ENCODE peak calls at places on chromosomes 1 and 21, in eight cellular contexts. One of them, this sample, is unnamed.

GRCh38 chr21:42145569-42146250 is 73.2 kb upstream of the ABCG1 start:
- DNase-seq in effector memory CD4-positive, alpha-beta T cell: peak; percentile 25
- DNase-seq in body of pancreas: peak; percentile 66
- DNase-seq in choroid plexus epithelial cell: peak; percentile 77
- DNase-seq in neural progenitor cell: peak; percentile 79
- DNase-seq in cardiac fibroblast: peak; percentile 74
- DNase-seq in fibroblast of lung: peak; percentile 66
- DNase-seq in AG10803: peak; percentile 54
- DNase-seq in this sample: no peak

GRCh38 chr21:42672699-42673458 is 19.5 kb downstream of the PDE9A start:
- DNase-seq in effector memory CD4-positive, alpha-beta T cell: no peak
- DNase-seq in body of pancreas: no peak
- DNase-seq in choroid plexus epithelial cell: peak; percentile 62
- DNase-seq in neural progenitor cell: peak; percentile 64
- DNase-seq in cardiac fibroblast: peak; percentile 86
- DNase-seq in fibroblast of lung: peak; percentile 19
- DNase-seq in AG10803: no peak
- DNase-seq in this sample: peak; percentile 78

GRCh38 chr1:158813159-158813558 is 18.0 kb upstream of the MNDA start:
- DNase-seq in effector memory CD4-positive, alpha-beta T cell: no peak
- DNase-seq in body of pancreas: no peak
- DNase-seq in choroid plexus epithelial cell: no peak
- DNase-seq in neural progenitor cell: no peak
- DNase-seq in cardiac fibroblast: no peak
- DNase-seq in fibroblast of lung: no peak
- DNase-seq in AG10803: no peak
- DNase-seq in this sample: no peak

GRCh38 chr1:186487163-186487562 is 26.2 kb upstream of the PDC start:
- DNase-seq in effector memory CD4-positive, alpha-beta T cell: no peak
- DNase-seq in body of pancreas: no peak
- DNase-seq in choroid plexus epithelial cell: peak; percentile 70
- DNase-seq in neural progenitor cell: no peak
- DNase-seq in cardiac fibroblast: no peak
- DNase-seq in fibroblast of lung: no peak
- DNase-seq in AG10803: no peak
- DNase-seq in this sample: peak; percentile 72

GRCh38 chr1:8047686-8048522 is 21.8 kb upstream of the ERRFI1 start:
- DNase-seq in effector memory CD4-positive, alpha-beta T cell: no peak
- DNase-seq in body of pancreas: no peak
- DNase-seq in choroid plexus epithelial cell: peak; percentile 84
- DNase-seq in neural progenitor cell: no peak
- DNase-seq in cardiac fibroblast: peak; percentile 93
- DNase-seq in fibroblast of lung: peak; percentile 93
- DNase-seq in AG10803: peak; percentile 91
- DNase-seq in this sample: peak; percentile 96

GRCh38 chr1:190067592-190067991 is 410.1 kb downstream of the BRINP3 start:
- DNase-seq in effector memory CD4-positive, alpha-beta T cell: no peak
- DNase-seq in body of pancreas: no peak
- DNase-seq in choroid plexus epithelial cell: peak; percentile 74
- DNase-seq in neural progenitor cell: no peak
- DNase-seq in cardiac fibroblast: peak; percentile 3
- DNase-seq in fibroblast of lung: peak; percentile 70
- DNase-seq in AG10803: no peak
- DNase-seq in this sample: peak; percentile 62

GRCh38 chr1:153866045-153866850 is 56.5 kb downstream of the GATAD2B start:
- DNase-seq in effector memory CD4-positive, alpha-beta T cell: no peak
- DNase-seq in body of pancreas: no peak
- DNase-seq in choroid plexus epithelial cell: peak; percentile 72
- DNase-seq in neural progenitor cell: no peak
- DNase-seq in cardiac fibroblast: peak; percentile 58
- DNase-seq in fibroblast of lung: peak; percentile 57
- DNase-seq in AG10803: peak; percentile 79
- DNase-seq in this sample: no peak

GRCh38 chr1:205656236-205656635 is 24.1 kb downstream of the SLC45A3 start:
- DNase-seq in effector memory CD4-positive, alpha-beta T cell: no peak
- DNase-seq in body of pancreas: no peak
- DNase-seq in choroid plexus epithelial cell: peak; percentile 45
- DNase-seq in neural progenitor cell: no peak
- DNase-seq in cardiac fibroblast: no peak
- DNase-seq in fibroblast of lung: peak; percentile 32
- DNase-seq in AG10803: peak; percentile 46
- DNase-seq in this sample: no peak

GRCh38 chr1:9239622-9240401 is 5.2 kb downstream of the H6PD start:
- DNase-seq in effector memory CD4-positive, alpha-beta T cell: peak; percentile 2
- DNase-seq in body of pancreas: no peak
- DNase-seq in choroid plexus epithelial cell: peak; percentile 92
- DNase-seq in neural progenitor cell: peak; percentile 30
- DNase-seq in cardiac fibroblast: peak; percentile 90
- DNase-seq in fibroblast of lung: peak; percentile 60
- DNase-seq in AG10803: peak; percentile 33
- DNase-seq in this sample: no peak

GRCh38 chr1:220368352-220369265 is 96.4 kb upstream of the RAB3GAP2 start:
- DNase-seq in effector memory CD4-positive, alpha-beta T cell: no peak
- DNase-seq in body of pancreas: no peak
- DNase-seq in choroid plexus epithelial cell: peak; percentile 25
- DNase-seq in neural progenitor cell: no peak
- DNase-seq in cardiac fibroblast: peak; percentile 3
- DNase-seq in fibroblast of lung: peak; percentile 36
- DNase-seq in AG10803: peak; percentile 11
- DNase-seq in this sample: peak; percentile 77

GRCh38 chr21:14762734-14763694 is 216.9 kb upstream of the SAMSN1 start:
- DNase-seq in effector memory CD4-positive, alpha-beta T cell: no peak
- DNase-seq in body of pancreas: no peak
- DNase-seq in choroid plexus epithelial cell: peak; percentile 23
- DNase-seq in neural progenitor cell: no peak
- DNase-seq in cardiac fibroblast: no peak
- DNase-seq in fibroblast of lung: no peak
- DNase-seq in AG10803: no peak
- DNase-seq in this sample: no peak

GRCh38 chr1:92459871-92460320 is 26.8 kb downstream of the GFI1 start:
- DNase-seq in effector memory CD4-positive, alpha-beta T cell: no peak
- DNase-seq in body of pancreas: no peak
- DNase-seq in choroid plexus epithelial cell: no peak
- DNase-seq in neural progenitor cell: no peak
- DNase-seq in cardiac fibroblast: peak; percentile 7
- DNase-seq in fibroblast of lung: no peak
- DNase-seq in AG10803: no peak
- DNase-seq in this sample: no peak

GRCh38 chr1:2502210-2502609 is 24.2 kb downstream of the PANK4 start:
- DNase-seq in effector memory CD4-positive, alpha-beta T cell: no peak
- DNase-seq in body of pancreas: no peak
- DNase-seq in choroid plexus epithelial cell: no peak
- DNase-seq in neural progenitor cell: no peak
- DNase-seq in cardiac fibroblast: no peak
- DNase-seq in fibroblast of lung: no peak
- DNase-seq in AG10803: no peak
- DNase-seq in this sample: no peak

GRCh38 chr1:160167580-160167979 is 16.2 kb downstream of the ATP1A4 start:
- DNase-seq in effector memory CD4-positive, alpha-beta T cell: no peak
- DNase-seq in body of pancreas: no peak
- DNase-seq in choroid plexus epithelial cell: no peak
- DNase-seq in neural progenitor cell: no peak
- DNase-seq in cardiac fibroblast: no peak
- DNase-seq in fibroblast of lung: no peak
- DNase-seq in AG10803: no peak
- DNase-seq in this sample: no peak

GRCh38 chr1:228341450-228341813 is 65.2 kb downstream of the TRIM11 start:
- DNase-seq in effector memory CD4-positive, alpha-beta T cell: no peak
- DNase-seq in body of pancreas: peak; percentile 15
- DNase-seq in choroid plexus epithelial cell: no peak
- DNase-seq in neural progenitor cell: no peak
- DNase-seq in cardiac fibroblast: no peak
- DNase-seq in fibroblast of lung: no peak
- DNase-seq in AG10803: no peak
- DNase-seq in this sample: no peak

GRCh38 chr1:72397786-72398185 is 115.4 kb upstream of the NEGR1 start:
- DNase-seq in effector memory CD4-positive, alpha-beta T cell: no peak
- DNase-seq in body of pancreas: no peak
- DNase-seq in choroid plexus epithelial cell: peak; percentile 85
- DNase-seq in neural progenitor cell: peak; percentile 9
- DNase-seq in cardiac fibroblast: peak; percentile 82
- DNase-seq in fibroblast of lung: peak; percentile 85
- DNase-seq in AG10803: peak; percentile 90
- DNase-seq in this sample: no peak

GRCh38 chr1:168719306-168720111 is 9.5 kb downstream of the DPT start:
- DNase-seq in effector memory CD4-positive, alpha-beta T cell: no peak
- DNase-seq in body of pancreas: no peak
- DNase-seq in choroid plexus epithelial cell: no peak
- DNase-seq in neural progenitor cell: no peak
- DNase-seq in cardiac fibroblast: no peak
- DNase-seq in fibroblast of lung: no peak
- DNase-seq in AG10803: no peak
- DNase-seq in this sample: peak; percentile 97

GRCh38 chr1:210252621-210253041 is 20.0 kb downstream of the SERTAD4 start:
- DNase-seq in effector memory CD4-positive, alpha-beta T cell: no peak
- DNase-seq in body of pancreas: peak; percentile 19
- DNase-seq in choroid plexus epithelial cell: no peak
- DNase-seq in neural progenitor cell: peak; percentile 66
- DNase-seq in cardiac fibroblast: peak; percentile 13
- DNase-seq in fibroblast of lung: no peak
- DNase-seq in AG10803: no peak
- DNase-seq in this sample: no peak

GRCh38 chr1:52520149-52520548 is 32.7 kb downstream of the TUT4 start:
- DNase-seq in effector memory CD4-positive, alpha-beta T cell: no peak
- DNase-seq in body of pancreas: no peak
- DNase-seq in choroid plexus epithelial cell: peak; percentile 44
- DNase-seq in neural progenitor cell: no peak
- DNase-seq in cardiac fibroblast: no peak
- DNase-seq in fibroblast of lung: peak; percentile 86
- DNase-seq in AG10803: peak; percentile 62
- DNase-seq in this sample: peak; percentile 31

GRCh38 chr1:22141493-22141892 is 1.4 kb downstream of the WNT4 start:
- DNase-seq in effector memory CD4-positive, alpha-beta T cell: no peak
- DNase-seq in body of pancreas: no peak
- DNase-seq in choroid plexus epithelial cell: peak; percentile 18
- DNase-seq in neural progenitor cell: peak; percentile 21
- DNase-seq in cardiac fibroblast: no peak
- DNase-seq in fibroblast of lung: no peak
- DNase-seq in AG10803: no peak
- DNase-seq in this sample: no peak

GRCh38 chr1:22137006-22137720 is 5.7 kb downstream of the WNT4 start:
- DNase-seq in effector memory CD4-positive, alpha-beta T cell: no peak
- DNase-seq in body of pancreas: no peak
- DNase-seq in choroid plexus epithelial cell: peak; percentile 47
- DNase-seq in neural progenitor cell: peak; percentile 33
- DNase-seq in cardiac fibroblast: peak; percentile 46
- DNase-seq in fibroblast of lung: no peak
- DNase-seq in AG10803: no peak
- DNase-seq in this sample: peak; percentile 93

GRCh38 chr1:22140681-22141080 is 2.2 kb downstream of the WNT4 start:
- DNase-seq in effector memory CD4-positive, alpha-beta T cell: no peak
- DNase-seq in body of pancreas: no peak
- DNase-seq in choroid plexus epithelial cell: no peak
- DNase-seq in neural progenitor cell: no peak
- DNase-seq in cardiac fibroblast: no peak
- DNase-seq in fibroblast of lung: no peak
- DNase-seq in AG10803: no peak
- DNase-seq in this sample: peak; percentile 47

GRCh38 chr1:22139817-22140216 is 3.1 kb downstream of the WNT4 start:
- DNase-seq in effector memory CD4-positive, alpha-beta T cell: no peak
- DNase-seq in body of pancreas: no peak
- DNase-seq in choroid plexus epithelial cell: no peak
- DNase-seq in neural progenitor cell: no peak
- DNase-seq in cardiac fibroblast: no peak
- DNase-seq in fibroblast of lung: no peak
- DNase-seq in AG10803: no peak
- DNase-seq in this sample: no peak

GRCh38 chr1:22139066-22139594 is 3.8 kb downstream of the WNT4 start:
- DNase-seq in effector memory CD4-positive, alpha-beta T cell: no peak
- DNase-seq in body of pancreas: no peak
- DNase-seq in choroid plexus epithelial cell: no peak
- DNase-seq in neural progenitor cell: no peak
- DNase-seq in cardiac fibroblast: no peak
- DNase-seq in fibroblast of lung: no peak
- DNase-seq in AG10803: no peak
- DNase-seq in this sample: no peak
- H3K4me3 ChIP-seq in effector memory CD4-positive, alpha-beta T cell: no peak overlapping the region
- H3K4me3 ChIP-seq in body of pancreas: no peak overlapping the region
- H3K4me3 ChIP-seq in choroid plexus epithelial cell: no peak overlapping the region
- H3K4me3 ChIP-seq in neural progenitor cell: no peak overlapping the region
- H3K4me3 ChIP-seq in cardiac fibroblast: no peak overlapping the region
- H3K4me3 ChIP-seq in fibroblast of lung: no peak overlapping the region
- H3K4me3 ChIP-seq in AG10803: no peak overlapping the region
- H3K4me3 ChIP-seq in this sample: no peak overlapping the region

DNA sequence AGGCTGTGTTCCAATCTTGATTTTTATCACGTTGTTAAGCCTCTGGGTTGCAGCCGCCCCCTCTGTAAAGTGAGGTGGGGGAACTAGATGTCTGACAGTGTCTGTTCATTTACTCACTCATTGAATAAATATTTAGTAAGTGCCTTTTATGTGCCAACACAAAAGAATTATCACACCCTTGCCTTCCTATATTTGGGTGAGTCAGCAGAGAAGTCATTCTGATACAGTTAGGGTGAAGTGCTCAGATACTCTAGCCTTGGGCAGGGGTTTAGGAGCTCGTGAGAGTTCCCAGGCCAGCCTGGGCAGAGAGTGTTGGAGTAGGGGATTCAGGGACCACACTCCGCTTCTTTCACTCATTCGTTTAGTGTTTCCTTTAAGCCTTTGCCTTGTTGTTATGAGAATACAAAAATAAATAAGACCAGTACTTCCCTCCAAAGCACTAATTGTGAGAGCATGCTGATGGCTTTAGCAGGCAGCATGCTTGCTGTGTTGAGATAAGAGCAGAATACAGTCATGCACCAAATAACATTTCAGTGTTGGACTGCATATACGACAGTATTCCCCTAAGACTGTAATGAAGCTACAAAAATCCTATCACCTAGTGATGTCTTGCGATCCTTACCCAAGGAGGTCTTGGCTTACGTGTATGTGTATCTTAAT is 83.9 kb downstream of the DYRK1A start:
- DNase-seq in effector memory CD4-positive, alpha-beta T cell: no peak
- DNase-seq in body of pancreas: no peak
- DNase-seq in choroid plexus epithelial cell: peak; percentile 41
- DNase-seq in neural progenitor cell: no peak
- DNase-seq in cardiac fibroblast: peak; percentile 36
- DNase-seq in fibroblast of lung: no peak
- DNase-seq in AG10803: peak; percentile 32
- DNase-seq in this sample: peak; percentile 91
- H3K4me3 ChIP-seq in effector memory CD4-positive, alpha-beta T cell: no peak overlapping the region
- H3K4me3 ChIP-seq in body of pancreas: no peak overlapping the region
- H3K4me3 ChIP-seq in choroid plexus epithelial cell: no peak overlapping the region
- H3K4me3 ChIP-seq in neural progenitor cell: no peak overlapping the region
- H3K4me3 ChIP-seq in cardiac fibroblast: no peak overlapping the region
- H3K4me3 ChIP-seq in fibroblast of lung: no peak overlapping the region
- H3K4me3 ChIP-seq in AG10803: no peak overlapping the region
- H3K4me3 ChIP-seq in this sample: no peak overlapping the region

GRCh38 chr21:44931137-44931500 is 8.7 kb upstream of the SLX9 start:
- DNase-seq in effector memory CD4-positive, alpha-beta T cell: no peak
- DNase-seq in body of pancreas: no peak
- DNase-seq in choroid plexus epithelial cell: peak; percentile 57
- DNase-seq in neural progenitor cell: no peak
- DNase-seq in cardiac fibroblast: peak; percentile 72
- DNase-seq in fibroblast of lung: peak; percentile 45
- DNase-seq in AG10803: peak; percentile 88
- DNase-seq in this sample: no peak
- H3K4me3 ChIP-seq in effector memory CD4-positive, alpha-beta T cell: peak overlapping the region; percentile 66
- H3K4me3 ChIP-seq in body of pancreas: no peak overlapping the region
- H3K4me3 ChIP-seq in choroid plexus epithelial cell: no peak overlapping the region
- H3K4me3 ChIP-seq in neural progenitor cell: peak overlapping the region; percentile 47
- H3K4me3 ChIP-seq in cardiac fibroblast: peak overlapping the region; percentile 47
- H3K4me3 ChIP-seq in fibroblast of lung: no peak overlapping the region
- H3K4me3 ChIP-seq in AG10803: peak overlapping the region; percentile 46
- H3K4me3 ChIP-seq in this sample: no peak overlapping the region

GRCh38 chr1:224617410-224618361 is 1.6 kb downstream of the CNIH3 start:
- DNase-seq in effector memory CD4-positive, alpha-beta T cell: no peak
- DNase-seq in body of pancreas: no peak
- DNase-seq in choroid plexus epithelial cell: no peak
- DNase-seq in neural progenitor cell: peak; percentile 38
- DNase-seq in cardiac fibroblast: no peak
- DNase-seq in fibroblast of lung: peak; percentile 38
- DNase-seq in AG10803: no peak
- DNase-seq in this sample: no peak
- H3K4me3 ChIP-seq in effector memory CD4-positive, alpha-beta T cell: peak overlapping the region; percentile 60
- H3K4me3 ChIP-seq in body of pancreas: peak overlapping the region; percentile 60
- H3K4me3 ChIP-seq in choroid plexus epithelial cell: peak overlapping the region; percentile 42
- H3K4me3 ChIP-seq in neural progenitor cell: peak overlapping the region; percentile 64
- H3K4me3 ChIP-seq in cardiac fibroblast: peak overlapping the region; percentile 67
- H3K4me3 ChIP-seq in fibroblast of lung: peak overlapping the region; percentile 88
- H3K4me3 ChIP-seq in AG10803: peak overlapping the region; percentile 74
- H3K4me3 ChIP-seq in this sample: no peak overlapping the region